ENCODE peak calls at places on chromosomes 12 and 14, in six cellular contexts. B, N, L, W, M and R are unnamed samples.

GRCh38 chr12:57620936-57621496 is 9.8 kb downstream of the ARHGEF25 start:
- DNase-seq in L (no peak), B (no peak), M (no peak), N (no peak), W (no peak), R (peak)

GRCh38 chr12:40225984-40226602 is 1.3 kb downstream of the LRRK2 start:
- DNase-seq in L (no peak), B (no peak), M (no peak), W (no peak), N (no peak), R (peak)

GRCh38 chr14:73283592-73284379 is 46.5 kb downstream of the PAPLN start:
- DNase-seq in M (no peak), B (no peak), N (no peak), W (no peak), L (no peak), R (no peak)

GRCh38 chr12:19574606-19575005 is 135.3 kb downstream of the AEBP2 start:
- DNase-seq in L (no peak), N (peak), M (no peak), W (no peak), B (no peak), R (no peak)

GRCh38 chr12:101642115-101643067 is 47.6 kb downstream of the MYBPC1 start:
- DNase-seq in W (no peak), M (no peak), B (no peak), L (peak), N (no peak), R (no peak)

GRCh38 chr14:22671622-22672021 is 27.5 kb upstream of the OR6J1 start:
- DNase-seq in B (no peak), W (peak), N (no peak), M (no peak), L (no peak), R (no peak)

GRCh38 chr12:113647048-113647447 is 175.4 kb upstream of the LHX5 start:
- DNase-seq in W (no peak), M (no peak), B (no peak), L (no peak), N (no peak), R (no peak)

GRCh38 chr12:55974308-55974724 is 438 bp downstream of the RAB5B start:
- DNase-seq in L (peak), N (peak), M (no peak), B (no peak), W (peak), R (peak)

GRCh38 chr12:34338751-34339150 is 316.5 kb downstream of the ALG10 start:
- DNase-seq in M (no peak), L (no peak), N (no peak), W (no peak), B (no peak), R (no peak)